ENCODE peak calls at places on chromosomes 3 and 15, in ten cellular contexts. Q is endothelial cell of umbilical vein, X is HepG2, W is body of pancreas, C is HCT116, S is IMR-90, I is prostate gland, D is esophagus muscularis mucosa, V is breast epithelium, M is gastrocnemius medialis. Y is an unnamed sample.

GRCh38 chr3:75906555-75907112 is 121.3 kb upstream of the ZNF717 start:
- DNase-seq in Q (no peak), X (no peak), W (peak; percentile 34), C (no peak), S (peak; percentile 25), I (no peak), D (no peak), V (no peak), M (no peak), Y (no peak)

GRCh38 chr15:56286213-56286612 is 42.5 kb upstream of the RFX7 start:
- DNase-seq in Q (no peak), X (no peak), W (no peak), C (peak; percentile 6), S (no peak), I (no peak), D (no peak), V (no peak), M (no peak), Y (no peak)

GRCh38 chr3:87924485-87924884 is 134.3 kb downstream of the CGGBP1 start:
- DNase-seq in Q (no peak), X (no peak), W (no peak), C (no peak), S (no peak), I (no peak), D (no peak), V (no peak), M (no peak), Y (no peak)

GRCh38 chr3:127955680-127956079 is 40.6 kb downstream of the KBTBD12 start:
- DNase-seq in Q (no peak), X (no peak), W (no peak), C (no peak), S (no peak), I (no peak), D (no peak), V (no peak), M (no peak), Y (no peak)

GRCh38 chr15:58457466-58457965 is 25.7 kb downstream of the LIPC start:
- DNase-seq in Q (no peak), X (no peak), W (no peak), C (no peak), S (peak; percentile 97), I (no peak), D (no peak), V (no peak), M (no peak), Y (no peak)

GRCh38 chr3:117645561-117646242 is 936.1 kb downstream of the TUSC7 start:
- DNase-seq in Q (peak; percentile 8), X (no peak), W (no peak), C (no peak), S (peak; percentile 58), I (no peak), D (no peak), V (no peak), M (no peak), Y (no peak)

GRCh38 chr3:39149498-39150169 is 3.8 kb downstream of the CSRNP1 start:
- DNase-seq in Q (no peak), X (no peak), W (no peak), C (no peak), S (no peak), I (no peak), D (no peak), V (no peak), M (no peak), Y (no peak)

GRCh38 chr3:58260733-58261132 is 23.1 kb downstream of the ABHD6 start:
- DNase-seq in Q (no peak), X (no peak), W (no peak), C (no peak), S (peak; percentile 64), I (no peak), D (no peak), V (no peak), M (peak; percentile 22), Y (no peak)

GRCh38 chr3:17360991-17361390 is 381.4 kb downstream of the TBC1D5 start:
- DNase-seq in Q (no peak), X (no peak), W (no peak), C (no peak), S (no peak), I (no peak), D (no peak), V (no peak), M (no peak), Y (no peak)

GRCh38 chr3:3998140-3998977 is 199.1 kb downstream of the LRRN1 start:
- DNase-seq in Q (peak; percentile 2), X (peak; percentile 52), W (peak; percentile 22), C (peak; percentile 2), S (no peak), I (peak; percentile 5), D (no peak), V (no peak), M (no peak), Y (no peak)

GRCh38 chr15:50864876-50865275 is 43.6 kb upstream of the AP4E1 start:
- DNase-seq in Q (no peak), X (no peak), W (no peak), C (no peak), S (no peak), I (no peak), D (no peak), V (no peak), M (no peak), Y (no peak)

GRCh38 chr15:50862553-50862952 is 45.9 kb upstream of the AP4E1 start:
- DNase-seq in Q (no peak), X (no peak), W (no peak), C (no peak), S (no peak), I (no peak), D (no peak), V (no peak), M (no peak), Y (no peak)

GRCh38 chr15:50857763-50858162 is 50.7 kb upstream of the AP4E1 start:
- DNase-seq in Q (no peak), X (no peak), W (no peak), C (no peak), S (no peak), I (no peak), D (no peak), V (no peak), M (no peak), Y (no peak)

GRCh38 chr15:50865515-50866370 is 42.7 kb upstream of the AP4E1 start:
- DNase-seq in Q (no peak), X (no peak), W (no peak), C (no peak), S (no peak), I (no peak), D (no peak), V (no peak), M (no peak), Y (no peak)

GRCh38 chr15:50860824-50861223 is 47.7 kb upstream of the AP4E1 start:
- DNase-seq in Q (no peak), X (no peak), W (no peak), C (no peak), S (no peak), I (no peak), D (no peak), V (no peak), M (no peak), Y (no peak)
- TF ChIP-seq POLR2A in Q (no peak), X (no peak), W (no peak), C (no peak), S (no peak), I (no peak), D (no peak), V (no peak), M (no peak), Y (no peak)

GRCh38 chr3:126375835-126376331 is 18.7 kb upstream of the KLF15 start:
- DNase-seq in Q (no peak), X (no peak), W (no peak), C (no peak), S (no peak), I (no peak), D (no peak), V (no peak), M (no peak), Y (no peak)
- TF ChIP-seq CTCF in Q (no peak), X (no peak), W (no peak), C (no peak), S (no peak), I (no peak), D (no peak), V (no peak), M (no peak), Y (no peak)

GRCh38 chr3:161252143-161252542 is 31.0 kb downstream of the NMD3 start:
- DNase-seq in Q (no peak), X (no peak), W (no peak), C (no peak), S (no peak), I (no peak), D (no peak), V (no peak), M (no peak), Y (no peak)

GRCh38 chr3:161254861-161255260 is 33.8 kb downstream of the NMD3 start:
- DNase-seq in Q (no peak), X (no peak), W (no peak), C (no peak), S (no peak), I (no peak), D (no peak), V (no peak), M (no peak), Y (no peak)

GRCh38 chr3:161250116-161250515 is 29.0 kb downstream of the NMD3 start:
- DNase-seq in Q (no peak), X (no peak), W (no peak), C (no peak), S (peak; percentile 60), I (no peak), D (no peak), V (no peak), M (no peak), Y (no peak)

GRCh38 chr3:161251716-161252115 is 30.6 kb downstream of the NMD3 start:
- DNase-seq in Q (no peak), X (no peak), W (no peak), C (no peak), S (no peak), I (no peak), D (no peak), V (no peak), M (no peak), Y (no peak)

DNA sequence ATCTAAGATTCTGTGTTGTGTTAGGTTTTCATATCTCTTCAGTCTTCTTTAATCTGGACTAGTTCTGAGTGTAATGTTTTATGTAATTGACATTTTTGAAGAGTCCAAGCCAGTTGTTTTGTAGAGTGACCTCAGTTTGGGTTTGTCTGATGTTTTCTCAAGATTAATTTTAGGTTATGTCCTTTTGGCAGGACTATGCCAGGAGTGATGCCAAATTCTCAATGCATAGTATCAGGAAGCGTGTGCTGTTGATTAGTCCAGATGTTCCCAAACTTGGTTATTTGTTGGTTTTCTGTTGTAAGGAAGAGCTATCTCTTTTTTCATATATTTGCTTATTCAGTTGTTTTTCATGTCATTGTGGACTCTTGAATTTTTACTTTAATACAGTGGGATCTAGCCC is 32.6 kb downstream of the NMD3 start:
- DNase-seq in Q (peak; percentile 21), X (no peak), W (no peak), C (no peak), S (no peak), I (no peak), D (no peak), V (no peak), M (no peak), Y (no peak)
- H3K36me3 ChIP-seq in Q (peaks cover 18% of the 10 kb centered on the region), X (peaks cover 2% of the 10 kb centered on the region), W (no peaks in the 10 kb centered on the region), C (peaks cover 31% of the 10 kb centered on the region), S (peaks cover 27% of the 10 kb centered on the region), I (peaks cover 3% of the 10 kb centered on the region), D (peaks cover 36% of the 10 kb centered on the region), V (peaks cover 13% of the 10 kb centered on the region), M (no peaks in the 10 kb centered on the region), Y (peaks cover 38% of the 10 kb centered on the region)

DNA sequence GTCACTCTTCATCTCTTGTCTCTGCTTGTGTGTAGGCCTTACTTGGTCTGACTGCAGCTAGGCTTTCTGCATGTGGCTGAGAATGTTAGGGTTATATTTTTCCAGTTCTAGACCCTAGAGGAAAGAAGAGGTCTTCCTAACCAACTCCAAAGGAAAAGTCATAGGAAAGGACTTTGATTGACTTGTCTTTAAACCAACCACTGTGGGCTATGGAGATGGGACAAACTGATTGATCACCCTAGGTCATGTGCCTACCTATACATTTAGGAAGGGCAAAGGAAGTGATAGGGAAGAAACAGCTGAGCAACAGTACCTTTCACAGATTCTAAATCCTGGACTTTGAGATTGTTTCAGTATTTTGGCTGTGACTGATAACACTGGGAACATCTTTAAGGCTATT is 16.5 kb upstream of the TBC1D23 start:
- DNase-seq in Q (no peak), X (no peak), W (no peak), C (no peak), S (no peak), I (no peak), D (no peak), V (no peak), M (no peak), Y (no peak)
- TF ChIP-seq POLR2A in Q (no peak), X (no peak), W (no peak), C (no peak), S (no peak), I (no peak), D (no peak), V (no peak), M (no peak), Y (no peak)